ENCODE peak calls at places on chromosome 6, in eight cellular contexts. O is neural crest cell, Q is choroid plexus epithelial cell, A is RWPE1, R is mucosa of descending colon, Y is AG10803, C is mammary epithelial cell, I is lower leg skin. G is an unnamed sample.

GRCh38 chr6:40732878-40733277 is 145.7 kb upstream of the LRFN2 start:
- DNase-seq in I (no peak), C (no peak), O (no peak), Q (peak; percentile 79), R (no peak), A (no peak), Y (no peak), G (no peak)

GRCh38 chr6:91637217-91637616 is 1050.3 kb upstream of the MAP3K7 start:
- DNase-seq in I (no peak), A (no peak), R (no peak), O (no peak), Q (no peak), Y (no peak), C (no peak), G (no peak)

GRCh38 chr6:75735491-75736186 is 13.4 kb upstream of the MYO6 start:
- DNase-seq in C (no peak), Y (peak; percentile 30), R (no peak), A (peak; percentile 24), I (no peak), Q (peak; percentile 29), O (no peak), G (peak; percentile 19)

GRCh38 chr6:170280689-170281045 is 10.2 kb downstream of the DLL1 start:
- DNase-seq in C (no peak), Y (no peak), A (no peak), R (no peak), Q (no peak), I (no peak), O (no peak), G (no peak)

GRCh38 chr6:159988983-159989454 is 20.1 kb downstream of the IGF2R start:
- DNase-seq in C (no peak), Q (peak; percentile 70), O (no peak), A (no peak), R (no peak), I (no peak), Y (peak; percentile 24), G (no peak)

GRCh38 chr6:32254761-32255211 is 30.9 kb upstream of the NOTCH4 start:
- DNase-seq in C (no peak), O (no peak), I (no peak), R (no peak), Q (no peak), A (no peak), Y (no peak), G (no peak)

GRCh38 chr6:38273325-38273724 is 366.4 kb downstream of the BTBD9 start:
- DNase-seq in A (no peak), O (no peak), Q (peak; percentile 59), R (no peak), I (no peak), C (no peak), Y (peak; percentile 78), G (no peak)

GRCh38 chr6:135537782-135538301 is 40.3 kb upstream of the AHI1 start:
- DNase-seq in A (peak; percentile 60), I (no peak), O (no peak), R (no peak), C (peak; percentile 90), Q (peak; percentile 84), Y (peak; percentile 73), G (no peak)

GRCh38 chr6:11607381-11607780 is 69.8 kb downstream of the TMEM170B start:
- DNase-seq in Y (peak; percentile 65), C (no peak), Q (no peak), R (no peak), I (peak; percentile 80), O (no peak), A (no peak), G (no peak)

GRCh38 chr6:85610182-85610895 is 16.7 kb upstream of the SNX14 start:
- DNase-seq in Y (no peak), R (no peak), O (no peak), C (no peak), Q (no peak), A (no peak), I (no peak), G (no peak)

GRCh38 chr6:26215200-26216014 is 128.2 kb downstream of the HFE start:
- DNase-seq in A (no peak), C (peak; percentile 54), I (no peak), Q (peak; percentile 28), Y (no peak), O (no peak), R (peak; percentile 45), G (no peak)

GRCh38 chr6:90406142-90406794 is 109.6 kb upstream of the BACH2 start:
- DNase-seq in Q (peak; percentile 86), Y (peak; percentile 16), A (peak; percentile 84), I (no peak), O (no peak), R (no peak), C (peak; percentile 89), G (no peak)

GRCh38 chr6:90401933-90402830 is 105.5 kb upstream of the BACH2 start:
- DNase-seq in Y (no peak), O (no peak), Q (no peak), I (no peak), R (no peak), A (no peak), C (no peak), G (no peak)

GRCh38 chr6:90402831-90403192 is 106.2 kb upstream of the BACH2 start:
- DNase-seq in O (no peak), Q (no peak), A (no peak), I (no peak), R (no peak), C (no peak), Y (no peak), G (no peak)

GRCh38 chr6:90406957-90407356 is 110.3 kb upstream of the BACH2 start:
- DNase-seq in Y (no peak), C (peak; percentile 76), A (peak; percentile 5), O (no peak), I (no peak), Q (peak; percentile 56), R (no peak), G (no peak)

DNA sequence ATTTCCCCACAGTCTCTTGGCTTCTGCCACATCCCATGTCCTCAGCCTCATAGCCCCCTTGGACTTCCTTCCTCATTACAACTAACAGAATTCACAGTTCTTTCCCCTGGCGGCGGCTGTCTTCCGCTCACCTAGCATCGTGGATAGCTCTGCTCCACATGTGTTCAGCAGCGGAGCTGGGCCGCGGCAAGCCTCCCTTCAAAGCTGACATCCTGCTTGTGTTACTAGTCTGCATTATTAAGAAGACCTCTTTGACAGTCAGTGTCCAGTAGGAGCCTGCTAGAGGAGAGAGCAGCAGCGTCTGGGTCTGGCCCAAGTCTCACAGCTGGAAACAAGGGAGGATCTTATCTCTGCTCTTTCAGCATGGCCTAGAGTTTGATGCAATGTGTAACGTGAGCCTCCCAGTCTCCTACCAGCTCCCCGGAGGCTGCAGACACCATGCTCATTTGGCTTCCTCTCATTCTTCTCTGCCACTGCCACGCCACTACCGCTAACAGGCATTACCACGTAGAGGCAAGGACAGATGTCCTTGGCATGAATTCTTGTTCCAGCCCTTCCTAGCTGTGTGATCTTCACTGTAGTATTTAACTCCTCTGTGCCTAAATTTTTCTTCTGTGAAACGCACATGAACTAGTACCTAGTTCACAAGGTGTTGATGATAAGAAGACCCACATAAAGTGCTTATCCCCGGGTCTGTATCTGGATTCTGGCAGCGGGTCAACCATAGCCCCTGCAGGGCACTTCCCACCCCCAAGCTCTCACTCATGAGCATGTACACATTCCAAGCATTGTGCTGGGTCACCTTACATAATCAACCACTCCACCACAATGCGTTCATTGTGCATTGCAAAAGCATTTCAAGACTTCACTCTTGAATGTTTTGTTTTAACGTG is 107.1 kb upstream of the BACH2 start:
- DNase-seq in C (peak; percentile 67), Q (peak; percentile 98), I (no peak), O (no peak), R (no peak), A (no peak), Y (peak; percentile 31), G (no peak)
- TF ChIP-seq CTCF in C (no peak), Q (peak; percentile 37), I (no peak), O (no peak), R (no peak), A (no peak), Y (peak; percentile 3), G (no peak)

GRCh38 chr6:47334334-47334733 is 24.6 kb upstream of the TNFRSF21 start:
- DNase-seq in Q (no peak), Y (no peak), R (no peak), C (no peak), O (no peak), I (no peak), A (no peak), G (no peak)
- TF ChIP-seq CTCF in Q (no peak), Y (no peak), R (no peak), C (no peak), O (no peak), I (no peak), A (no peak), G (no peak)

GRCh38 chr6:122839906-122840305 is 50.8 kb downstream of the SMPDL3A start:
- DNase-seq in R (no peak), Y (no peak), I (no peak), A (no peak), O (no peak), Q (no peak), C (no peak), G (no peak)

GRCh38 chr6:122833229-122833556 is 44.1 kb downstream of the SMPDL3A start:
- DNase-seq in R (no peak), O (peak; percentile 49), Y (no peak), I (no peak), C (no peak), Q (peak; percentile 21), A (no peak), G (no peak)

GRCh38 chr6:122839477-122839876 is 50.4 kb downstream of the SMPDL3A start:
- DNase-seq in A (peak; percentile 69), I (no peak), R (no peak), Q (peak; percentile 76), O (peak; percentile 81), C (peak; percentile 48), Y (peak; percentile 51), G (peak; percentile 65)

GRCh38 chr6:122832515-122833228 is 43.6 kb downstream of the SMPDL3A start:
- DNase-seq in I (no peak), A (no peak), C (no peak), O (no peak), Q (peak; percentile 9), R (no peak), Y (no peak), G (no peak)

GRCh38 chr6:122838060-122838780 is 49.2 kb downstream of the SMPDL3A start:
- DNase-seq in Y (peak; percentile 9), C (no peak), R (no peak), A (peak; percentile 30), I (no peak), Q (peak; percentile 63), O (no peak), G (peak; percentile 19)
- TF ChIP-seq CTCF in Y (peak; percentile 64), C (peak; percentile 62), R (peak; percentile 35), A (peak; percentile 50), I (no peak), Q (peak; percentile 71), O (peak; percentile 66), G (no peak)

DNA sequence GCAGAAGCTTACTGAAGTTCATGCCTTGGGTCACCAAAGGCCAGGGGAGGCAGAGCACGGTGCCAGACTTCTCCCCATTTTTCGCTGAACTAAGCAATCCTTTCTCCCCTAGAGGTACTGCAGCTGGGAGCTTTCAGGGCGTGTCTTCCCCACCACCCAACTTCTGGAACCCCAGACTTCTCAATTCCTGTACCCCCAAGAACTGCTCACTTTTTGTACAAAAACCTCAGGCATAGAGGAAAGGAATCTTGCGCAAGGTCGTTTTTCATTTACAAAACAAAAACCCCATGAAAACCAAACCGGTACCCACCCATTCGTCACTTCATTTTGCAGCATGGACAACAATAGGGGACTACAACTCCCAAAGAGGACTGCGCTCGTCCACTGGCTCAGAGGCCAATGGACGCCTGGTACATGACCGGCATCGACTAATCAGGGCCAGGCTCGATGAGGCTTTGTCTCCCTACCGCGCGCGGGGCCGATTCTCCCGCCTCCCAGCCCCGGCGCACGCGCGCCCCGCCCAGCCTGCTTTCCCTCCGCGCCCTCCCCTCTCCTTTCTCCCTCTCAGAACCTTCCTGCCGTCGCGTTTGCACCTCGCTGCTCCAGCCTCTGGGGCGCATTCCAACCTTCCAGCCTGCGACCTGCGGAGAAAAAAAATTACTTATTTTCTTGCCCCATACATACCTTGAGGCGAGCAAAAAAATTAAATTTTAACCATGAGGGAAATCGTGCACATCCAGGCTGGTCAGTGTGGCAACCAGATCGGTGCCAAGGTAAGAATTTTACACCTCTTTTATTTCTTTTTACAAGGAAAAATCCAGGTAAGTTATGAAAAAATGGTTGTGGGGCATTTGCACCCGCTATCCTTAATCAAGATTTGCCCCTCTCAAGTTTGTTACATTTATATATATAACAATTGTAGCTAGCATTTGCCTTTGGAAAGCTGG is at the start of gene TUBB:
- DNase-seq in Y (peak; percentile 97), O (peak; percentile 94), Q (peak; percentile 99), C (peak; percentile 98), R (peak; percentile 97), I (peak; percentile 99), A (peak; percentile 89), G (peak; percentile 88)
- TF ChIP-seq CTCF in Y (peak; percentile 8), O (peak; percentile 30), Q (peak; percentile 20), C (no peak), R (no peak), I (no peak), A (no peak), G (no peak)